ENCODE peak calls at places on chromosome 2, in ten cellular contexts. Z, A, Y, X, I, T, K, E, D and J are unnamed samples.
A peak's percentile ranks its signal among the peaks of the same experiment; 100 is the strongest.

GRCh38 chr2:170822885-170823799 is 6.5 kb downstream of the GAD1 start:
- DNase-seq in Z (no peak), A (no peak), Y (no peak), X (no peak), I (no peak), T (no peak), K (no peak), E (no peak), D (peak; percentile 76), J (no peak)

GRCh38 chr2:168798076-168798887 is 4.2 kb upstream of the NOSTRIN start:
- DNase-seq in Z (no peak), A (no peak), Y (no peak), X (no peak), I (no peak), T (peak; percentile 13), K (no peak), E (no peak), D (no peak), J (no peak)

GRCh38 chr2:230225486-230225885 is at the start of gene SP140:
- DNase-seq in Z (no peak), A (peak; percentile 12), Y (peak; percentile 49), X (no peak), I (no peak), T (no peak), K (peak; percentile 66), E (no peak), D (peak; percentile 93), J (no peak)

GRCh38 chr2:173831312-173832229 is 133.6 kb downstream of the SP3 start:
- DNase-seq in Z (no peak), A (peak; percentile 19), Y (peak; percentile 73), X (peak; percentile 51), I (no peak), T (no peak), K (no peak), E (no peak), D (no peak), J (no peak)

GRCh38 chr2:64086347-64087082 is 57.7 kb downstream of the PELI1 start:
- DNase-seq in Z (no peak), A (no peak), Y (no peak), X (no peak), I (no peak), T (no peak), K (no peak), E (no peak), D (no peak), J (no peak)

GRCh38 chr2:182548031-182548950 is 121.5 kb upstream of the PDE1A start:
- DNase-seq in Z (no peak), A (no peak), Y (no peak), X (no peak), I (no peak), T (no peak), K (no peak), E (no peak), D (no peak), J (no peak)

GRCh38 chr2:74261204-74261864 is 62.9 kb downstream of the MTHFD2 start:
- DNase-seq in Z (no peak), A (no peak), Y (no peak), X (peak; percentile 18), I (no peak), T (peak; percentile 26), K (no peak), E (no peak), D (no peak), J (no peak)

GRCh38 chr2:215171826-215172225 is 33.4 kb upstream of the ABCA12 start:
- DNase-seq in Z (no peak), A (no peak), Y (no peak), X (no peak), I (no peak), T (no peak), K (no peak), E (no peak), D (no peak), J (no peak)

GRCh38 chr2:46298522-46299351 is 1.5 kb downstream of the EPAS1 start:
- DNase-seq in Z (peak; percentile 76), A (no peak), Y (peak; percentile 76), X (peak; percentile 47), I (no peak), T (peak; percentile 54), K (no peak), E (no peak), D (peak; percentile 88), J (no peak)

GRCh38 chr2:219059725-219060682 is 717 bp downstream of the IHH start:
- DNase-seq in Z (peak; percentile 72), A (no peak), Y (no peak), X (no peak), I (no peak), T (no peak), K (no peak), E (no peak), D (no peak), J (no peak)
- H3K27me3 ChIP-seq in Z (no peaks in the 10 kb centered on the region), A (peaks cover 89% of the 10 kb centered on the region), Y (peaks cover 23% of the 10 kb centered on the region), X (peaks cover 39% of the 10 kb centered on the region), I (peaks cover 28% of the 10 kb centered on the region), T (peaks cover 70% of the 10 kb centered on the region), K (peaks cover 39% of the 10 kb centered on the region), E (peaks cover 55% of the 10 kb centered on the region), D (peaks cover 58% of the 10 kb centered on the region), J (peaks cover 77% of the 10 kb centered on the region)

DNA sequence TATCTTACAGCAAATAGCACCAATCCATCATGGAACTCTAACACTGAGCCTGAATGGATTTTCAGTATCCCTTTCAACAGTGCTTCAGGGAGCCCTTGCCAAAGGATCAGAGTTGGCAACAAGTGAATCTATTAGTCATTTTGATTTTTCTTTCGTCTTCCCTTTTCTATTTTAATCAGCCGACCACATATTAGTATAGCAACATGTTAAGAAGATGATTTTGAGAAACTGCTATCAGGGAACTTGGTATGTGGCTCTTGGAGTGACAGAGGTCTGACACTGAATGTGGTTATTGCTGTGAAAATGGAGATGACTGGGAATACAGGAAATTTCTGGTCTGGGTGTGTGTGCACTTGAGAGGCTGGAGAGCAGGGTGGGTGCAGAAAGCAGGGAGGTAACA is 28.7 kb upstream of the IL1RL1 start:
- DNase-seq in Z (no peak), A (no peak), Y (no peak), X (no peak), I (no peak), T (no peak), K (no peak), E (no peak), D (no peak), J (no peak)
- H3K27me3 ChIP-seq in Z (no peaks in the 10 kb centered on the region), A (no peaks in the 10 kb centered on the region), Y (no peaks in the 10 kb centered on the region), X (peaks cover 3% of the 10 kb centered on the region), I (no peaks in the 10 kb centered on the region), T (no peaks in the 10 kb centered on the region), K (no peaks in the 10 kb centered on the region), E (peaks cover 2% of the 10 kb centered on the region), D (no peaks in the 10 kb centered on the region), J (no peaks in the 10 kb centered on the region)

GRCh38 chr2:63047193-63047533 is 3.5 kb upstream of the OTX1 start:
- DNase-seq in Z (no peak), A (no peak), Y (no peak), X (no peak), I (no peak), T (no peak), K (no peak), E (no peak), D (no peak), J (no peak)
- H3K27me3 ChIP-seq in Z (no peaks in the 10 kb centered on the region), A (peaks cover 78% of the 10 kb centered on the region), Y (peaks cover 36% of the 10 kb centered on the region), X (no peaks in the 10 kb centered on the region), I (peaks cover 25% of the 10 kb centered on the region), T (peaks cover 47% of the 10 kb centered on the region), K (peaks cover 33% of the 10 kb centered on the region), E (peaks cover 9% of the 10 kb centered on the region), D (peaks cover 53% of the 10 kb centered on the region), J (no peaks in the 10 kb centered on the region)

DNA sequence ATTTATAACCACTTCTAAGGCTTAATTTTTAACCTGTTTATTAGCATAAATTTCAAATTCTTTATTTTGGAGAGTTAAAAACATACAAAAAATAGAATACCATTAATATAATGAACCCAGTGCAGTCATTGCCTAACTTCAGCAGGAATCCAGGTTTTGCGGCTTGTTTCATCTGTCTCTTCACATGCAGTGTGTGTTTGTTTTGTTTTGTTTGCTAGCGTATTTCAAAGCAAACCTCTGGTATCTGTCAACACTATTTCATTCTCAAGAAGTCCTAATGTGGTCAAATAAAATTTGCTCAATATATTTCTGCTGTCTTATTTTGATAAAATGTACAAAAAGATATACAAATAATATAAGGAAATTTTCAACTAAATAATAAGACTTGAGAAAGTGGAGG is 328.5 kb downstream of the AGPS start:
- DNase-seq in Z (no peak), A (no peak), Y (no peak), X (no peak), I (no peak), T (no peak), K (no peak), E (no peak), D (no peak), J (no peak)
- H3K27me3 ChIP-seq in Z (no peaks in the 10 kb centered on the region), A (no peaks in the 10 kb centered on the region), Y (no peaks in the 10 kb centered on the region), X (no peaks in the 10 kb centered on the region), I (no peaks in the 10 kb centered on the region), T (no peaks in the 10 kb centered on the region), K (no peaks in the 10 kb centered on the region), E (peaks cover 2% of the 10 kb centered on the region), D (no peaks in the 10 kb centered on the region), J (no peaks in the 10 kb centered on the region)

DNA sequence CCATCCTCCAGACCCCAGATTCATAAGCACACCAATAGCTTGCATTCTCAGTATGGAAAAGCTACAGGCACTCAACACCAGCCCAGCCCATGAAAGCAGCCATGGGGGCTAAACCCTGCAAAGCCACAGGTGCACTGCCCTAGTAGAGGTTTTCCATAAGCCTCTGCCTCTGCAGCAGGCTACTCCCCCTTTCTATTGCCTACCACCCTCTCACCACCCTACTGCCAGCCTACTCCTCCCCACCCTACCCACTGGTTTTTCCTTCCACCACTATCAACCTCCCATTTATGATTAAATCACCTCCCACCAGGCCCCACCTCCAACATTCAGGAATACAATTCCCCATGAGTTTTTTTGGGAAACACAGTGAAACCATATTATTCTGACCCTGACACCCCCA is 96.4 kb upstream of the TEKT4 start:
- DNase-seq in Z (no peak), A (no peak), Y (no peak), X (no peak), I (no peak), T (no peak), K (no peak), E (no peak), D (no peak), J (no peak)
- H3K27me3 ChIP-seq in Z (no peaks in the 10 kb centered on the region), A (no peaks in the 10 kb centered on the region), Y (no peaks in the 10 kb centered on the region), X (no peaks in the 10 kb centered on the region), I (no peaks in the 10 kb centered on the region), T (no peaks in the 10 kb centered on the region), K (no peaks in the 10 kb centered on the region), E (no peaks in the 10 kb centered on the region), D (no peaks in the 10 kb centered on the region), J (no peaks in the 10 kb centered on the region)